ENCODE peak calls at places on chromosomes 12 and 14, in six cellular contexts. M is kidney glomerular epithelial cell; R is epithelial cell of proximal tubule; T is right cardiac atrium; Q is CD4-positive, alpha-beta memory T cell; O is progenitor cell of endocrine pancreas. C is an unnamed sample.

GRCh38 chr12:82650627-82651337 is 35.9 kb upstream of the TMTC2 start:
- DNase-seq in O (no peak), M (peak), Q (peak), R (peak), T (peak), C (peak)

GRCh38 chr14:30292591-30292990 is 266.4 kb upstream of the G2E3 start:
- DNase-seq in T (no peak), R (no peak), M (no peak), Q (no peak), O (no peak), C (no peak)

GRCh38 chr12:63163542-63163941 is 12.5 kb upstream of the AVPR1A start:
- DNase-seq in Q (no peak), T (no peak), O (no peak), R (no peak), M (no peak), C (no peak)

GRCh38 chr12:30694971-30695326 is 720 bp downstream of the IPO8 start:
- DNase-seq in Q (peak), O (peak), T (peak), M (peak), R (no peak), C (no peak)

GRCh38 chr12:132955933-132956725 is at the start of gene ZNF605:
- DNase-seq in T (peak), R (peak), M (peak), Q (peak), O (peak), C (peak)

GRCh38 chr12:40171501-40171900 is 53.3 kb upstream of the LRRK2 start:
- DNase-seq in O (no peak), M (no peak), R (no peak), T (no peak), Q (no peak), C (no peak)

GRCh38 chr12:80708535-80709328 is 1.3 kb downstream of the MYF6 start:
- DNase-seq in R (no peak), M (no peak), Q (no peak), T (no peak), O (no peak), C (no peak)

GRCh38 chr14:105861985-105862465 is 335.6 kb downstream of the TMEM121 start:
- DNase-seq in M (no peak), R (no peak), T (no peak), Q (no peak), O (no peak), C (no peak)

GRCh38 chr14:74852922-74853530 is 22.9 kb downstream of the PROX2 start:
- DNase-seq in T (no peak), R (peak), M (no peak), Q (no peak), O (no peak), C (peak)

GRCh38 chr12:131903270-131904255 is 9.1 kb downstream of the ULK1 start:
- DNase-seq in T (peak), O (no peak), M (no peak), Q (no peak), R (no peak), C (no peak)

GRCh38 chr14:36771256-36771655 is 109.6 kb downstream of the PAX9 start:
- DNase-seq in Q (no peak), R (no peak), M (no peak), T (no peak), O (no peak), C (no peak)

GRCh38 chr12:18339633-18340032 is 78.3 kb downstream of the PIK3C2G start:
- DNase-seq in O (no peak), M (no peak), R (no peak), Q (no peak), T (no peak), C (no peak)

GRCh38 chr12:11638271-11638916 is 11.1 kb upstream of the ETV6 start:
- DNase-seq in T (no peak), O (no peak), M (no peak), R (no peak), Q (no peak), C (no peak)

GRCh38 chr12:59715434-59715833 is 119.6 kb downstream of the SLC16A7 start:
- DNase-seq in T (no peak), O (no peak), Q (no peak), R (no peak), M (no peak), C (no peak)

GRCh38 chr12:93616584-93617101 is 44.2 kb downstream of the SOCS2 start:
- DNase-seq in T (no peak), Q (no peak), M (peak), R (peak), O (no peak), C (peak)

GRCh38 chr14:63964063-63964462 is 111.3 kb downstream of the SYNE2 start:
- DNase-seq in R (no peak), T (no peak), M (no peak), O (no peak), Q (no peak), C (no peak)

GRCh38 chr12:5166976-5167375 is 123.3 kb downstream of the KCNA5 start:
- DNase-seq in T (no peak), Q (no peak), R (peak), O (no peak), M (peak), C (peak)

GRCh38 chr12:83057436-83057835 is 370.7 kb downstream of the TMTC2 start:
- DNase-seq in M (no peak), O (no peak), T (no peak), R (no peak), Q (no peak), C (no peak)

GRCh38 chr12:2845280-2845679 is 10.4 kb upstream of the NRIP2 start:
- DNase-seq in Q (no peak), T (peak), M (no peak), O (no peak), R (no peak), C (no peak)

GRCh38 chr12:67968316-67968715 is 20.9 kb upstream of the IFNG-AS1 start:
- DNase-seq in M (no peak), R (no peak), O (no peak), T (no peak), Q (no peak), C (no peak)

GRCh38 chr12:59403259-59403932 is 192.4 kb upstream of the SLC16A7 start:
- DNase-seq in R (peak), T (peak), Q (peak), O (peak), M (peak), C (peak)

C was measured in kidney epithelial cell.